ENCODE peak calls at places on chromosomes 2 and 18, in seven cellular contexts. A is ACHN; O is effector CD4-positive, alpha-beta T cell; L is AG08396; R is WERI-Rb-1; W is ovary; Y is mesendoderm. N is an unnamed sample.

GRCh38 chr2:71348302-71348701 is 16.7 kb downstream of the ZNF638 start:
- DNase-seq in A (peak; percentile 49), O (no peak), L (no peak), R (no peak), W (no peak), Y (peak; percentile 32), N (no peak)

GRCh38 chr2:8197101-8197500 is 484.8 kb upstream of the ID2 start:
- DNase-seq in A (no peak), O (no peak), L (no peak), R (no peak), W (no peak), Y (peak; percentile 20), N (no peak)

GRCh38 chr2:161208527-161209139 is 48.4 kb downstream of the TANK start:
- DNase-seq in A (peak; percentile 81), O (no peak), L (peak; percentile 28), R (no peak), W (no peak), Y (peak; percentile 70), N (no peak)

GRCh38 chr2:16387461-16387960 is 278.1 kb downstream of the CYRIA start:
- DNase-seq in A (no peak), O (no peak), L (no peak), R (no peak), W (no peak), Y (no peak), N (no peak)

GRCh38 chr18:26322892-26323653 is 96.8 kb downstream of the TAF4B start:
- DNase-seq in A (no peak), O (no peak), L (no peak), R (no peak), W (no peak), Y (no peak), N (no peak)

GRCh38 chr2:225354281-225354774 is 45.2 kb upstream of the NYAP2 start:
- DNase-seq in A (no peak), O (no peak), L (no peak), R (no peak), W (no peak), Y (peak; percentile 54), N (no peak)

GRCh38 chr2:8582850-8583399 is 98.9 kb upstream of the ID2 start:
- DNase-seq in A (no peak), O (no peak), L (no peak), R (no peak), W (peak; percentile 16), Y (no peak), N (peak; percentile 40)

GRCh38 chr18:3455938-3456685 is 6.1 kb downstream of the TGIF1 start:
- DNase-seq in A (peak; percentile 92), O (no peak), L (no peak), R (no peak), W (no peak), Y (peak; percentile 83), N (no peak)

GRCh38 chr2:239268082-239268481 is 132.7 kb downstream of the HDAC4 start:
- DNase-seq in A (no peak), O (no peak), L (no peak), R (no peak), W (no peak), Y (no peak), N (peak; percentile 47)

GRCh38 chr2:226894752-226895151 is 58.9 kb downstream of the RHBDD1 start:
- DNase-seq in A (no peak), O (no peak), L (no peak), R (no peak), W (no peak), Y (no peak), N (no peak)

GRCh38 chr18:68053290-68053689 is 536.8 kb upstream of the DSEL start:
- DNase-seq in A (no peak), O (no peak), L (no peak), R (no peak), W (no peak), Y (no peak), N (no peak)

GRCh38 chr2:48479923-48480322 is 50.0 kb upstream of the STON1 start:
- DNase-seq in A (no peak), O (no peak), L (no peak), R (peak; percentile 45), W (no peak), Y (no peak), N (no peak)

GRCh38 chr2:148896116-148896515 is 21.1 kb downstream of the KIF5C start:
- DNase-seq in A (no peak), O (no peak), L (no peak), R (no peak), W (no peak), Y (no peak), N (no peak)

GRCh38 chr18:55096261-55097026 is 137.2 kb upstream of the CCDC68 start:
- DNase-seq in A (peak; percentile 69), O (no peak), L (peak; percentile 44), R (peak; percentile 58), W (peak; percentile 38), Y (peak; percentile 83), N (no peak)

GRCh38 chr18:77234504-77235365 is 14.9 kb upstream of the GALR1 start:
- DNase-seq in A (no peak), O (no peak), L (no peak), R (no peak), W (no peak), Y (no peak), N (no peak)

GRCh38 chr2:113278812-113279139 is at the start of gene PAX8:
- DNase-seq in A (peak; percentile 97), O (no peak), L (no peak), R (no peak), W (no peak), Y (no peak), N (peak; percentile 86)

GRCh38 chr2:164595031-164595430 is 26.3 kb downstream of the GRB14 start:
- DNase-seq in A (no peak), O (no peak), L (no peak), R (no peak), W (no peak), Y (no peak), N (no peak)

GRCh38 chr18:48195782-48196181 is 213.4 kb downstream of the ZBTB7C start:
- DNase-seq in A (no peak), O (no peak), L (no peak), R (no peak), W (no peak), Y (no peak), N (no peak)

GRCh38 chr2:235745597-235745996 is 251.8 kb downstream of the AGAP1 start:
- DNase-seq in A (no peak), O (no peak), L (no peak), R (no peak), W (no peak), Y (no peak), N (no peak)

GRCh38 chr2:60794271-60794863 is 38.3 kb downstream of the PAPOLG start:
- DNase-seq in A (peak; percentile 33), O (no peak), L (peak; percentile 33), R (no peak), W (no peak), Y (peak; percentile 18), N (no peak)

GRCh38 chr2:10363861-10364610 is 61.3 kb downstream of the HPCAL1 start:
- DNase-seq in A (no peak), O (no peak), L (no peak), R (no peak), W (no peak), Y (no peak), N (no peak)

GRCh38 chr2:215598376-215598975 is 162.6 kb upstream of the FN1 start:
- DNase-seq in A (no peak), O (no peak), L (peak; percentile 31), R (no peak), W (no peak), Y (no peak), N (no peak)

GRCh38 chr2:117199511-117199910 is 615.0 kb upstream of the DDX18 start:
- DNase-seq in A (no peak), O (no peak), L (no peak), R (no peak), W (no peak), Y (peak; percentile 63), N (no peak)

GRCh38 chr2:77725045-77725444 is 202.9 kb upstream of the LRRTM4 start:
- DNase-seq in A (no peak), O (no peak), L (no peak), R (no peak), W (no peak), Y (no peak), N (no peak)